ENCODE peak calls at places on chromosomes 6 and 20, in six cellular contexts. One of them, this sample, is unnamed.

GRCh38 chr20:49385471-49385870 is 97.0 kb downstream of the KCNB1 start:
- DNase-seq in H1: no peak
- DNase-seq in IMR-90: peak; percentile 22
- DNase-seq in astrocyte: peak; percentile 3
- DNase-seq in H9: peak; percentile 43
- DNase-seq in neural progenitor cell: peak; percentile 71
- DNase-seq in this sample: no peak

GRCh38 chr6:45076217-45076616 is 251.9 kb upstream of the RUNX2 start:
- DNase-seq in H1: no peak
- DNase-seq in IMR-90: peak; percentile 73
- DNase-seq in astrocyte: peak; percentile 69
- DNase-seq in H9: no peak
- DNase-seq in neural progenitor cell: no peak
- DNase-seq in this sample: no peak

GRCh38 chr20:63290677-63291472 is 2.1 kb upstream of the COL20A1 start:
- DNase-seq in H1: peak; percentile 33
- DNase-seq in IMR-90: peak; percentile 11
- DNase-seq in astrocyte: peak; percentile 20
- DNase-seq in H9: peak; percentile 85
- DNase-seq in neural progenitor cell: peak; percentile 72
- DNase-seq in this sample: peak; percentile 40

GRCh38 chr6:116419069-116419468 is 42.1 kb upstream of the CALHM6 start:
- DNase-seq in H1: no peak
- DNase-seq in IMR-90: peak; percentile 56
- DNase-seq in astrocyte: no peak
- DNase-seq in H9: no peak
- DNase-seq in neural progenitor cell: no peak
- DNase-seq in this sample: no peak

GRCh38 chr20:34512955-34513419 is 3.2 kb upstream of the DYNLRB1 start:
- DNase-seq in H1: no peak
- DNase-seq in IMR-90: no peak
- DNase-seq in astrocyte: no peak
- DNase-seq in H9: no peak
- DNase-seq in neural progenitor cell: no peak
- DNase-seq in this sample: no peak

GRCh38 chr6:4840169-4840568 is 64.0 kb downstream of the CDYL start:
- DNase-seq in H1: no peak
- DNase-seq in IMR-90: no peak
- DNase-seq in astrocyte: no peak
- DNase-seq in H9: no peak
- DNase-seq in neural progenitor cell: no peak
- DNase-seq in this sample: no peak

GRCh38 chr6:42782689-42783176 is 881 bp downstream of the BICRAL start:
- DNase-seq in H1: no peak
- DNase-seq in IMR-90: peak; percentile 90
- DNase-seq in astrocyte: peak; percentile 87
- DNase-seq in H9: peak; percentile 64
- DNase-seq in neural progenitor cell: peak; percentile 83
- DNase-seq in this sample: peak; percentile 80

GRCh38 chr6:6806793-6807518 is 218.4 kb downstream of the LY86 start:
- DNase-seq in H1: no peak
- DNase-seq in IMR-90: no peak
- DNase-seq in astrocyte: no peak
- DNase-seq in H9: no peak
- DNase-seq in neural progenitor cell: no peak
- DNase-seq in this sample: no peak

GRCh38 chr6:83429857-83430605 is 820 bp downstream of the ME1 start:
- DNase-seq in H1: no peak
- DNase-seq in IMR-90: peak; percentile 40
- DNase-seq in astrocyte: peak; percentile 36
- DNase-seq in H9: peak; percentile 30
- DNase-seq in neural progenitor cell: peak; percentile 60
- DNase-seq in this sample: peak; percentile 58

GRCh38 chr20:47713941-47714450 is 71.3 kb downstream of the SULF2 start:
- DNase-seq in H1: no peak
- DNase-seq in IMR-90: peak; percentile 27
- DNase-seq in astrocyte: no peak
- DNase-seq in H9: no peak
- DNase-seq in neural progenitor cell: no peak
- DNase-seq in this sample: no peak

GRCh38 chr20:11260611-11261010 is 586.8 kb upstream of the JAG1 start:
- DNase-seq in H1: no peak
- DNase-seq in IMR-90: peak; percentile 31
- DNase-seq in astrocyte: peak; percentile 91
- DNase-seq in H9: no peak
- DNase-seq in neural progenitor cell: no peak
- DNase-seq in this sample: no peak

GRCh38 chr6:157726892-157727628 is 96.0 kb upstream of the SNX9 start:
- DNase-seq in H1: no peak
- DNase-seq in IMR-90: no peak
- DNase-seq in astrocyte: no peak
- DNase-seq in H9: no peak
- DNase-seq in neural progenitor cell: no peak
- DNase-seq in this sample: no peak

GRCh38 chr6:131379951-131380350 is 193.1 kb upstream of the ARG1 start:
- DNase-seq in H1: no peak
- DNase-seq in IMR-90: peak; percentile 61
- DNase-seq in astrocyte: peak; percentile 92
- DNase-seq in H9: no peak
- DNase-seq in neural progenitor cell: no peak
- DNase-seq in this sample: no peak

GRCh38 chr6:15461127-15461944 is 201.5 kb downstream of the DTNBP1 start:
- DNase-seq in H1: no peak
- DNase-seq in IMR-90: no peak
- DNase-seq in astrocyte: no peak
- DNase-seq in H9: no peak
- DNase-seq in neural progenitor cell: no peak
- DNase-seq in this sample: no peak

GRCh38 chr20:57342829-57343228 is 8.2 kb upstream of the RAE1 start:
- DNase-seq in H1: no peak
- DNase-seq in IMR-90: peak; percentile 10
- DNase-seq in astrocyte: peak; percentile 21
- DNase-seq in H9: no peak
- DNase-seq in neural progenitor cell: no peak
- DNase-seq in this sample: no peak

GRCh38 chr6:63236398-63236817 is 25.1 kb downstream of the FKBP1C start:
- DNase-seq in H1: no peak
- DNase-seq in IMR-90: no peak
- DNase-seq in astrocyte: no peak
- DNase-seq in H9: peak; percentile 38
- DNase-seq in neural progenitor cell: no peak
- DNase-seq in this sample: no peak

GRCh38 chr6:12395898-12396297 is 105.7 kb downstream of the EDN1 start:
- DNase-seq in H1: no peak
- DNase-seq in IMR-90: no peak
- DNase-seq in astrocyte: no peak
- DNase-seq in H9: no peak
- DNase-seq in neural progenitor cell: no peak
- DNase-seq in this sample: no peak

GRCh38 chr6:55293116-55293515 is 34.2 kb upstream of the GFRAL start:
- DNase-seq in H1: no peak
- DNase-seq in IMR-90: peak; percentile 31
- DNase-seq in astrocyte: no peak
- DNase-seq in H9: no peak
- DNase-seq in neural progenitor cell: peak; percentile 36
- DNase-seq in this sample: no peak

GRCh38 chr20:61556116-61556515 is 304.1 kb downstream of the CDH4 start:
- DNase-seq in H1: no peak
- DNase-seq in IMR-90: peak; percentile 93
- DNase-seq in astrocyte: peak; percentile 91
- DNase-seq in H9: no peak
- DNase-seq in neural progenitor cell: no peak
- DNase-seq in this sample: no peak

GRCh38 chr20:42901689-42902518 is 287.8 kb downstream of the PTPRT start:
- DNase-seq in H1: no peak
- DNase-seq in IMR-90: no peak
- DNase-seq in astrocyte: no peak
- DNase-seq in H9: no peak
- DNase-seq in neural progenitor cell: no peak
- DNase-seq in this sample: peak; percentile 18

GRCh38 chr6:8941578-8941977 is 506.2 kb upstream of the SLC35B3 start:
- DNase-seq in H1: no peak
- DNase-seq in IMR-90: no peak
- DNase-seq in astrocyte: no peak
- DNase-seq in H9: no peak
- DNase-seq in neural progenitor cell: no peak
- DNase-seq in this sample: no peak

GRCh38 chr6:11824986-11825385 is 46.4 kb upstream of the ADTRP start:
- DNase-seq in H1: no peak
- DNase-seq in IMR-90: peak; percentile 83
- DNase-seq in astrocyte: peak; percentile 32
- DNase-seq in H9: no peak
- DNase-seq in neural progenitor cell: no peak
- DNase-seq in this sample: no peak

GRCh38 chr6:113921299-113921904 is 49.5 kb downstream of the HDAC2 start:
- DNase-seq in H1: no peak
- DNase-seq in IMR-90: no peak
- DNase-seq in astrocyte: no peak
- DNase-seq in H9: no peak
- DNase-seq in neural progenitor cell: no peak
- DNase-seq in this sample: no peak

GRCh38 chr6:142613981-142614380 is 312.2 kb downstream of the ADGRG6 start:
- DNase-seq in H1: no peak
- DNase-seq in IMR-90: peak; percentile 1
- DNase-seq in astrocyte: no peak
- DNase-seq in H9: no peak
- DNase-seq in neural progenitor cell: no peak
- DNase-seq in this sample: no peak

GRCh38 chr20:13870349-13870748 is 85.5 kb downstream of the NDUFAF5 start:
- DNase-seq in H1: no peak
- DNase-seq in IMR-90: no peak
- DNase-seq in astrocyte: no peak
- DNase-seq in H9: peak; percentile 43
- DNase-seq in neural progenitor cell: no peak
- DNase-seq in this sample: no peak

GRCh38 chr6:147651249-147652063 is 143.0 kb downstream of the SAMD5 start:
- DNase-seq in H1: no peak
- DNase-seq in IMR-90: peak; percentile 51
- DNase-seq in astrocyte: peak; percentile 57
- DNase-seq in H9: peak; percentile 46
- DNase-seq in neural progenitor cell: peak; percentile 28
- DNase-seq in this sample: no peak

GRCh38 chr6:66926060-66926459 is 1219.0 kb upstream of the EYS start:
- DNase-seq in H1: no peak
- DNase-seq in IMR-90: no peak
- DNase-seq in astrocyte: peak; percentile 2
- DNase-seq in H9: no peak
- DNase-seq in neural progenitor cell: peak; percentile 8
- DNase-seq in this sample: no peak

GRCh38 chr20:60095456-60095855 is 137.2 kb downstream of the CDH26 start:
- DNase-seq in H1: no peak
- DNase-seq in IMR-90: no peak
- DNase-seq in astrocyte: no peak
- DNase-seq in H9: no peak
- DNase-seq in neural progenitor cell: no peak
- DNase-seq in this sample: no peak

GRCh38 chr6:137862419-137863125 is 4.5 kb upstream of the TNFAIP3 start:
- DNase-seq in H1: no peak
- DNase-seq in IMR-90: no peak
- DNase-seq in astrocyte: no peak
- DNase-seq in H9: no peak
- DNase-seq in neural progenitor cell: no peak
- DNase-seq in this sample: no peak

GRCh38 chr6:156348376-156348775 is 428.8 kb upstream of the ARID1B start:
- DNase-seq in H1: no peak
- DNase-seq in IMR-90: peak; percentile 5
- DNase-seq in astrocyte: no peak
- DNase-seq in H9: no peak
- DNase-seq in neural progenitor cell: no peak
- DNase-seq in this sample: no peak
- H3K9ac ChIP-seq in H1: no peak overlapping the region
- H3K9ac ChIP-seq in IMR-90: no peak overlapping the region
- H3K9ac ChIP-seq in astrocyte: no peak overlapping the region
- H3K9ac ChIP-seq in H9: no peak overlapping the region
- H3K9ac ChIP-seq in neural progenitor cell: no peak overlapping the region
- H3K9ac ChIP-seq in this sample: no peak overlapping the region

GRCh38 chr6:169016758-169017157 is 236.9 kb downstream of the THBS2 start:
- DNase-seq in H1: no peak
- DNase-seq in IMR-90: no peak
- DNase-seq in astrocyte: no peak
- DNase-seq in H9: no peak
- DNase-seq in neural progenitor cell: no peak
- DNase-seq in this sample: no peak
- H3K9me3 ChIP-seq in H1: peaks cover 3% of the 10 kb centered on the region
- H3K9me3 ChIP-seq in IMR-90: peaks cover 2% of the 10 kb centered on the region
- H3K9me3 ChIP-seq in astrocyte: peaks cover 4% of the 10 kb centered on the region
- H3K9me3 ChIP-seq in H9: no peaks in the 10 kb centered on the region
- H3K9me3 ChIP-seq in neural progenitor cell: no peaks in the 10 kb centered on the region
- H3K9me3 ChIP-seq in this sample: no peaks in the 10 kb centered on the region

GRCh38 chr6:27700337-27700736 is 211.9 kb downstream of the OR2B2 start:
- DNase-seq in H1: no peak
- DNase-seq in IMR-90: no peak
- DNase-seq in astrocyte: no peak
- DNase-seq in H9: no peak
- DNase-seq in neural progenitor cell: no peak
- DNase-seq in this sample: no peak

GRCh38 chr6:27694547-27694874 is 217.7 kb downstream of the OR2B2 start:
- DNase-seq in H1: no peak
- DNase-seq in IMR-90: no peak
- DNase-seq in astrocyte: no peak
- DNase-seq in H9: no peak
- DNase-seq in neural progenitor cell: no peak
- DNase-seq in this sample: no peak
- H3K9ac ChIP-seq in H1: peak overlapping the region; percentile 66
- H3K9ac ChIP-seq in IMR-90: no peak overlapping the region
- H3K9ac ChIP-seq in astrocyte: no peak overlapping the region
- H3K9ac ChIP-seq in H9: peak overlapping the region; percentile 71
- H3K9ac ChIP-seq in neural progenitor cell: no peak overlapping the region
- H3K9ac ChIP-seq in this sample: peak overlapping the region; percentile 81

GRCh38 chr20:3129094-3129493 is 30.6 kb downstream of the FASTKD5 start:
- DNase-seq in H1: no peak
- DNase-seq in IMR-90: no peak
- DNase-seq in astrocyte: no peak
- DNase-seq in H9: no peak
- DNase-seq in neural progenitor cell: no peak
- DNase-seq in this sample: no peak

GRCh38 chr20:3130051-3130600 is 29.5 kb downstream of the FASTKD5 start:
- DNase-seq in H1: no peak
- DNase-seq in IMR-90: no peak
- DNase-seq in astrocyte: no peak
- DNase-seq in H9: no peak
- DNase-seq in neural progenitor cell: no peak
- DNase-seq in this sample: no peak

GRCh38 chr20:3128585-3128984 is 31.1 kb downstream of the FASTKD5 start:
- DNase-seq in H1: no peak
- DNase-seq in IMR-90: no peak
- DNase-seq in astrocyte: no peak
- DNase-seq in H9: no peak
- DNase-seq in neural progenitor cell: no peak
- DNase-seq in this sample: no peak

GRCh38 chr20:3123542-3123941 is 36.1 kb downstream of the FASTKD5 start:
- DNase-seq in H1: no peak
- DNase-seq in IMR-90: no peak
- DNase-seq in astrocyte: no peak
- DNase-seq in H9: no peak
- DNase-seq in neural progenitor cell: no peak
- DNase-seq in this sample: no peak

GRCh38 chr20:3126527-3126859 is 33.2 kb downstream of the FASTKD5 start:
- DNase-seq in H1: no peak
- DNase-seq in IMR-90: no peak
- DNase-seq in astrocyte: no peak
- DNase-seq in H9: no peak
- DNase-seq in neural progenitor cell: no peak
- DNase-seq in this sample: no peak
- H3K9me3 ChIP-seq in H1: peaks cover 37% of the 10 kb centered on the region
- H3K9me3 ChIP-seq in IMR-90: no peaks in the 10 kb centered on the region
- H3K9me3 ChIP-seq in astrocyte: no peaks in the 10 kb centered on the region
- H3K9me3 ChIP-seq in H9: peaks cover 6% of the 10 kb centered on the region
- H3K9me3 ChIP-seq in neural progenitor cell: no peaks in the 10 kb centered on the region
- H3K9me3 ChIP-seq in this sample: no peaks in the 10 kb centered on the region

This sample was measured in colonic mucosa.